ENCODE peak calls at places on chromosomes 7 and 10, in nine cellular contexts. X is esophagus muscularis mucosa, J is endodermal cell, F is spleen, T is tibial artery, N is AG04450, V is MCF 10A, Q is heart left ventricle, D is neural crest cell. M is an unnamed sample.

GRCh38 chr10:17586741-17587720 is 30.1 kb downstream of the HACD1 start:
- DNase-seq in V (no peak), J (no peak), D (no peak), X (no peak), F (no peak), T (no peak), Q (no peak), N (no peak), M (no peak)

GRCh38 chr10:930415-931325 is 835 bp downstream of the LARP4B start:
- DNase-seq in N (no peak), J (peak; percentile 81), X (no peak), Q (peak; percentile 29), T (no peak), F (peak; percentile 92), D (peak; percentile 28), V (peak; percentile 50), M (peak; percentile 73)

GRCh38 chr10:16965740-16966447 is 148.7 kb upstream of the RSU1 start:
- DNase-seq in N (peak; percentile 97), J (peak; percentile 65), F (no peak), X (no peak), T (no peak), V (peak; percentile 85), D (no peak), Q (no peak), M (no peak)

GRCh38 chr10:131936756-131937155 is 35.9 kb downstream of the PPP2R2D start:
- DNase-seq in V (no peak), X (no peak), N (no peak), T (no peak), J (no peak), D (no peak), F (peak; percentile 45), Q (no peak), M (no peak)

GRCh38 chr10:54854843-54855242 is 53.8 kb upstream of the PCDH15 start:
- DNase-seq in F (no peak), T (no peak), X (no peak), Q (no peak), V (no peak), N (no peak), J (no peak), D (no peak), M (no peak)

GRCh38 chr7:8260871-8261707 is 878 bp downstream of the ICA1 start:
- DNase-seq in N (no peak), F (peak; percentile 85), V (peak; percentile 51), X (no peak), J (no peak), Q (peak; percentile 75), T (peak; percentile 47), D (no peak), M (peak; percentile 63)

GRCh38 chr10:83706120-83706519 is 433.2 kb upstream of the GHITM start:
- DNase-seq in F (no peak), J (no peak), X (no peak), D (no peak), N (no peak), Q (no peak), T (no peak), V (no peak), M (no peak)

GRCh38 chr7:2863461-2864066 is 19.5 kb upstream of the GNA12 start:
- DNase-seq in Q (peak; percentile 84), V (peak; percentile 95), T (peak; percentile 90), D (peak; percentile 33), X (peak; percentile 94), N (peak; percentile 84), F (peak; percentile 87), J (peak; percentile 82), M (peak; percentile 37)

GRCh38 chr10:93462881-93463280 is 19.3 kb downstream of the MYOF start:
- DNase-seq in D (no peak), N (no peak), F (no peak), T (no peak), X (no peak), J (peak; percentile 31), Q (no peak), V (peak; percentile 83), M (no peak)

GRCh38 chr10:77702166-77702565 is 64.6 kb upstream of the KCNMA1 start:
- DNase-seq in T (no peak), Q (no peak), F (no peak), J (no peak), X (peak; percentile 78), D (no peak), N (peak; percentile 63), V (peak; percentile 95), M (no peak)

GRCh38 chr10:89025453-89025852 is 34.9 kb downstream of the FAS start:
- DNase-seq in D (no peak), J (no peak), Q (no peak), F (no peak), N (no peak), T (no peak), V (no peak), X (no peak), M (no peak)

GRCh38 chr10:34769941-34770340 is 45.2 kb downstream of the PARD3 start:
- DNase-seq in T (no peak), V (no peak), F (no peak), Q (no peak), X (no peak), N (no peak), J (no peak), D (no peak), M (no peak)

GRCh38 chr10:34768972-34769330 is 46.1 kb downstream of the PARD3 start:
- DNase-seq in J (peak; percentile 56), F (no peak), V (no peak), X (no peak), N (no peak), D (no peak), Q (no peak), T (no peak), M (no peak)

GRCh38 chr10:34773617-34774261 is 41.4 kb downstream of the PARD3 start:
- DNase-seq in V (no peak), F (no peak), N (no peak), Q (no peak), J (no peak), X (no peak), T (no peak), D (no peak), M (no peak)

GRCh38 chr10:34768261-34768971 is 46.7 kb downstream of the PARD3 start:
- DNase-seq in N (no peak), Q (peak; percentile 72), D (no peak), V (peak; percentile 95), X (no peak), T (peak; percentile 55), J (peak; percentile 70), F (no peak), M (no peak)

DNA sequence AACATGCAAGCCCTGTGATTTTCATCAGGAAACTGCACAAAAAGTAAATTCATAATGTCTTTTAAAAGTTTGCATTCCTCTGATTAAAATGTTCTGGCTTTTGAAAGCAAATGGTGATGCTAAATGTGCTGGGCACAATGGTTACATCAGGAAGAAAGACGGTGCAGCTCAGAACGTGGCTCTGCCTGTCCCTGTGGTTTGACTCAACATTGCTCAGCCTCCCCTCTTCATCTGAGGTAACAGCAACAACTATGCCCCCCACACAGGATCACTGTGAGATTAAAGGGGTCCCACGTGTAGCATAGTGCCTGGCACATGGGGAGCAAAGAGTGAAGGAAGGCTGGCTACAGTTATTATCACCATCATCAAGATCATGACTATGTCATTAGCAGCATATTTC is 44.0 kb downstream of the PARD3 start:
- DNase-seq in Q (no peak), F (no peak), T (no peak), V (no peak), N (no peak), X (no peak), J (no peak), D (no peak), M (no peak)
- TF ChIP-seq CTCF in Q (no peak), F (no peak), T (no peak), V (no peak), N (no peak), X (no peak), J (no peak), D (no peak), M (no peak)

GRCh38 chr10:34156781-34157425 is 658.2 kb downstream of the PARD3 start:
- DNase-seq in Q (no peak), J (no peak), N (peak; percentile 21), T (no peak), V (peak; percentile 74), D (no peak), X (no peak), F (no peak), M (no peak)
- TF ChIP-seq CTCF in Q (no peak), J (peak; percentile 26), N (peak; percentile 44), T (no peak), V (peak; percentile 20), D (no peak), X (no peak), F (no peak), M (no peak)

DNA sequence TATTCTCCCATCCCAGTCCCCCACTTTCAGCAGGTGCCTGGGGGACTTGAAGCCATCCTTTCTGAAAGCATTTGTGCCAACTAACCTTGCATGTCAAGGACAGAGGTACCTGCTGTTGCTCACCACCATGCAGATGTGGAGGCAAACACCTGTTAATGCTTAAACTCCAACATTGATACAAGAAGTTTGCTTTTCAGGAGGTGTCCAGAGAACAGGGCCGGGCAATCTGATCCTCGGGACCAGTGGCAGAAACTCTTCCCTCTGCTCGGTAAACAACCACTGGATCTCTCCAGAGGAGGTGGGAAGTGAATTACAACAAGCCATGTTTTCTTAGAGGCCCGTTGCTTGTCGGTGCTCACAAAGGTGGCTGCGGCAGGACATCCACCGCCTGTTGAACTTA is 54.7 kb downstream of the FGFR2 start:
- DNase-seq in D (no peak), X (no peak), J (no peak), F (no peak), V (no peak), Q (no peak), N (no peak), T (no peak), M (no peak)
- TF ChIP-seq CTCF in D (no peak), X (no peak), J (no peak), F (no peak), V (no peak), Q (no peak), N (no peak), T (no peak), M (no peak)

DNA sequence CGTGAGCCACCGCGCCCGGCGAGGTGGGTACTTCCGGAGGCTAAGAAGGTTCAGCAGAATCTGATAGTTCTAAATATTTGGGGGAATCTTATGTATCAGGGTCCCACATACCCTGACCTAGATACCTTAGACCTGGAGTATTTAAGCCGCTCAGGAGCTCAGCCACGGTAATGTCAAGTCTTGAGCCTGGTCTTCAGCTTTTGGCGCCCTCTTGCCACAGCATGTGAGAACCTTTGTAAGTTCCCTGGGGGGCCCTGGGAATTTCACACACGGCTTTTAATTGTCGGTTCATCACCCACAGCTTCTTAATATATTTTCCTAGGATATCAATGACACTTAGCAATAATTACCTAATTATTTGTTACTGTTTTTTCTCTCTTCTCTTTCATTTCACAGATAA is 324.3 kb upstream of the GALNT17 start:
- DNase-seq in X (no peak), T (no peak), N (no peak), Q (no peak), F (no peak), V (no peak), J (no peak), D (no peak), M (no peak)
- TF ChIP-seq CTCF in X (no peak), T (no peak), N (no peak), Q (no peak), F (no peak), V (no peak), J (peak; percentile 45), D (no peak), M (no peak)

DNA sequence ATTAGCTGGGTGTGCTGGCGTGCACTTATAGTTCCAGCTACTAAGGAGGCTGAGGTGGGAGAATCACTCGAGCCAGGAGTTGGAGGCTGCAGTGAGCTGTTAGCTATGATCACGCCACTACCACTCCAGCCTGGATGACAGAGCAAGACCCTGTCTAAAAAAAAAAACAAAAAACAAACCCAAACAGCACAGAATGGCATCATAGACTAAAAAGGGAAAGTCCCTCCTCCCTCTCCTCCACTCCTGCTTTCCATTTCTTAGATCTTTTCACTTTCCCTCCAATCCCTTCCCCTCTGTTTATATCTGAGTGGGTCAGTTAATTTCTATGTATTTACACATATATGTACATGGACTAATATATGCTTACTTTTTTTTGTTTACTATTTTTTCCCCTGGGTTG is 10.4 kb upstream of the PIP4K2A start:
- DNase-seq in V (no peak), F (no peak), Q (no peak), N (no peak), J (no peak), D (no peak), X (no peak), T (no peak), M (no peak)
- TF ChIP-seq CTCF in V (no peak), F (no peak), Q (no peak), N (no peak), J (no peak), D (no peak), X (no peak), T (no peak), M (no peak)

M was measured in endothelial cell.